ENCODE peak calls at places on chromosomes 7 and 10, in six cellular contexts. N, W, R, Z, S and J are unnamed samples.

GRCh38 chr7:111292026-111292430 is 201.1 kb downstream of the LRRN3 start:
- DNase-seq in N (no peak), W (no peak), R (peak; percentile 36), Z (no peak), S (no peak), J (no peak)

GRCh38 chr10:53233759-53234158 is 461.2 kb upstream of the MBL2 start:
- DNase-seq in N (no peak), W (no peak), R (no peak), Z (no peak), S (no peak), J (no peak)

GRCh38 chr10:104304927-104305326 is 33.3 kb downstream of the ITPRIP start:
- DNase-seq in N (no peak), W (no peak), R (no peak), Z (no peak), S (no peak), J (no peak)

GRCh38 chr10:49627644-49628247 is 13.9 kb downstream of the CHAT start:
- DNase-seq in N (no peak), W (no peak), R (no peak), Z (no peak), S (no peak), J (no peak)

GRCh38 chr10:123157210-123157609 is 3.0 kb downstream of the BUB3 start:
- DNase-seq in N (no peak), W (no peak), R (peak; percentile 52), Z (no peak), S (no peak), J (no peak)

GRCh38 chr10:104327745-104328635 is 10.3 kb downstream of the ITPRIP start:
- DNase-seq in N (peak; percentile 57), W (peak; percentile 66), R (peak; percentile 90), Z (peak; percentile 46), S (no peak), J (no peak)

GRCh38 chr7:123652406-123652805 is 3.3 kb upstream of the LMOD2 start:
- DNase-seq in N (no peak), W (no peak), R (no peak), Z (no peak), S (no peak), J (no peak)

GRCh38 chr7:91264924-91265681 is 870 bp downstream of the FZD1 start:
- DNase-seq in N (peak; percentile 54), W (peak; percentile 59), R (peak; percentile 87), Z (peak; percentile 42), S (peak; percentile 25), J (peak; percentile 20)

GRCh38 chr7:3092468-3092867 is 48.8 kb upstream of the CARD11 start:
- DNase-seq in N (no peak), W (peak; percentile 29), R (no peak), Z (peak; percentile 25), S (no peak), J (no peak)

GRCh38 chr7:129807863-129808262 is 144.9 kb downstream of the UBE2H start:
- DNase-seq in N (no peak), W (no peak), R (no peak), Z (no peak), S (no peak), J (no peak)

GRCh38 chr7:55557666-55558188 is 14.6 kb downstream of the VOPP1 start:
- DNase-seq in N (no peak), W (no peak), R (no peak), Z (no peak), S (no peak), J (no peak)

GRCh38 chr10:12381536-12382156 is 32.3 kb downstream of the CAMK1D start:
- DNase-seq in N (no peak), W (no peak), R (no peak), Z (no peak), S (no peak), J (no peak)

GRCh38 chr7:18771834-18772566 is 276.5 kb downstream of the HDAC9 start:
- DNase-seq in N (no peak), W (no peak), R (peak; percentile 58), Z (no peak), S (no peak), J (no peak)

GRCh38 chr10:46270086-46270811 is 16.5 kb upstream of the ANTXRL start:
- DNase-seq in N (no peak), W (no peak), R (no peak), Z (no peak), S (no peak), J (peak; percentile 3)

GRCh38 chr10:74419491-74420466 is 268.8 kb downstream of the ADK start:
- DNase-seq in N (no peak), W (no peak), R (peak; percentile 39), Z (no peak), S (no peak), J (no peak)

GRCh38 chr7:142323706-142324105 is 65.8 kb upstream of the PRSS58 start:
- DNase-seq in N (no peak), W (peak; percentile 24), R (no peak), Z (no peak), S (no peak), J (peak; percentile 40)

GRCh38 chr10:97081621-97082235 is 104.0 kb downstream of the SLIT1 start:
- DNase-seq in N (peak; percentile 28), W (peak; percentile 54), R (peak; percentile 83), Z (peak; percentile 45), S (peak; percentile 74), J (peak; percentile 75)

GRCh38 chr10:95688648-95689047 is 5.1 kb downstream of the TCTN3 start:
- DNase-seq in N (no peak), W (no peak), R (no peak), Z (no peak), S (no peak), J (no peak)
- TF ChIP-seq CTCF in N (no peak), W (no peak), R (no peak), Z (no peak), S (no peak), J (no peak)

GRCh38 chr10:7218974-7219373 is 191.9 kb downstream of the SFMBT2 start:
- DNase-seq in N (no peak), W (no peak), R (peak; percentile 30), Z (no peak), S (no peak), J (no peak)
- TF ChIP-seq CTCF in N (no peak), W (no peak), R (no peak), Z (no peak), S (no peak), J (no peak)

GRCh38 chr10:7818295-7819125 is at the start of gene TAF3:
- DNase-seq in N (peak; percentile 87), W (peak; percentile 92), R (peak; percentile 96), Z (peak; percentile 87), S (peak; percentile 89), J (peak; percentile 92)

GRCh38 chr10:7824251-7824650 is 5.9 kb downstream of the TAF3 start:
- DNase-seq in N (no peak), W (no peak), R (no peak), Z (no peak), S (no peak), J (no peak)

GRCh38 chr10:7817984-7818294 is 366 bp upstream of the TAF3 start:
- DNase-seq in N (no peak), W (no peak), R (no peak), Z (no peak), S (no peak), J (no peak)

GRCh38 chr10:7817576-7817975 is 729 bp upstream of the TAF3 start:
- DNase-seq in N (no peak), W (no peak), R (no peak), Z (no peak), S (no peak), J (no peak)

DNA sequence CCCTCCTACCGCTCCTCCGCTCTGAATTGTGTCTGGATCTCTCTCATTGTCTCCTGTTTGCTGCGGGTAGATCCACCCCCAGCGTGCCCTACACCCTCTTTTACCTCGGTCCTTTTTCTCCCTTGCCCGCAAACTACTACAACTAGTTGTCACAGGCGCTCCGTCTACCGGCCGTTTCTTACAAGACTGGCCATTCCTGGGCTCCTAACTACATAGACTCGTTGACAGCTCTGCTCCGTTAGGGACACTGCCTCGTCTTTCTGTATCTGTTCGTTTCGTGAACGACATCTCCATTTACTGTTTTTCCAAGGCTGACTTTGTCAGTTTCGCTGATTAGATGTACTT is 793 bp downstream of the TAF3 start:
- DNase-seq in N (peak; percentile 15), W (no peak), R (peak; percentile 73), Z (peak; percentile 44), S (no peak), J (no peak)
- TF ChIP-seq CTCF in N (no peak), W (no peak), R (peak; percentile 57), Z (no peak), S (no peak), J (peak; percentile 35)

GRCh38 chr7:70812511-70812910 is 319.4 kb upstream of the GALNT17 start:
- DNase-seq in N (no peak), W (no peak), R (no peak), Z (no peak), S (no peak), J (no peak)
- TF ChIP-seq CTCF in N (no peak), W (no peak), R (no peak), Z (no peak), S (no peak), J (peak; percentile 22)

DNA sequence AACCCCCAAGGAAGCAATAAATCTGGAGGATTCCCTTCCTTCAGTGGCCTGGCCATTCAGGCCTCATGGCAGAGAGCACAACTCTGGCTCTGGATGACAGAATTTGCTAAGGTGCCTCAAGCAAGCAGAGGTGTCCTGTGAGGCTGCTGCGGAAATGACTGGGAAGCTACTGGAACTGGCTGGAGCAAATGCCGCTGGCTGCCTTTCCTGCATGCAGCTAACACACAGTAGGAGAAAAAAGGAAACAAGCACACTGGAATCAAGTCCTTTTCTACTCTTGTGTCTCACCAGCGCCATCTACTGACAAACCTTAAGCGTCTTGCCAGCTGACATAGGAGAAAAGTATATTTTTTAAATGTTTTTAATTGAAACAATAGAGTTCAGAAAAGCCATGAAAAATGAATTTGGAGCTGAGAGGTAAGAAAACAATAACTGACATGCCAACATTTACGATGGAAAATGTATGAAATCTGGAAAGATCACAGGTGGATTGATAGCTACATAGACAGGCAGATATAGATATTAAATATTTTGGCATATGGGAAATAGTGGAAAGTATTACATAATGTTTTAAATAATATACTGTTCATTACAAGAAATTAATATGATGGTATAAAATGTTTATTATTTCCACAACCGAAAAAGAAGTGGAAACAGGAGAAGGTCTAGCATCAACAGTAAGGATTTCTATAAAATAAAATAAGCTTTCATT is 951.6 kb downstream of the ANKRD7 start:
- DNase-seq in N (no peak), W (no peak), R (peak; percentile 2), Z (peak; percentile 42), S (no peak), J (peak; percentile 35)
- TF ChIP-seq CTCF in N (no peak), W (peak; percentile 50), R (peak; percentile 56), Z (peak; percentile 33), S (peak; percentile 79), J (peak; percentile 92)